ENCODE peak calls at places on chromosomes 13 and 19, in five cellular contexts. One of them, this sample, is unnamed.

GRCh38 chr13:60990032-60990733 is 425.5 kb downstream of the PCDH20 start:
- DNase-seq in activated T-helper 9 cell treated with anti-CD3 and anti-CD28 coated beads, Interleukin-2, amount 50 U/mL, for 16 hours: no peak
- DNase-seq in amniotic stem cell: no peak
- DNase-seq in DMS 273 treated with DMSO at 0.1 percent for 48 hours: no peak
- DNase-seq in stimulated activated CD4-positive, alpha-beta T cell treated with anti-CD3 and anti-CD28 coated beads, Interleukin-1b, Interleukin-23, amount 100 ng/mL, for 24 hours: no peak
- DNase-seq in this sample: no peak

GRCh38 chr19:4501005-4501591 is 17.2 kb downstream of the PLIN4 start:
- DNase-seq in activated T-helper 9 cell treated with anti-CD3 and anti-CD28 coated beads, Interleukin-2, amount 50 U/mL, for 16 hours: no peak
- DNase-seq in amniotic stem cell: no peak
- DNase-seq in DMS 273 treated with DMSO at 0.1 percent for 48 hours: no peak
- DNase-seq in stimulated activated CD4-positive, alpha-beta T cell treated with anti-CD3 and anti-CD28 coated beads, Interleukin-1b, Interleukin-23, amount 100 ng/mL, for 24 hours: no peak
- DNase-seq in this sample: no peak

GRCh38 chr13:29548722-29549446 is 46.6 kb downstream of the SLC7A1 start:
- DNase-seq in activated T-helper 9 cell treated with anti-CD3 and anti-CD28 coated beads, Interleukin-2, amount 50 U/mL, for 16 hours: no peak
- DNase-seq in amniotic stem cell: no peak
- DNase-seq in DMS 273 treated with DMSO at 0.1 percent for 48 hours: no peak
- DNase-seq in stimulated activated CD4-positive, alpha-beta T cell treated with anti-CD3 and anti-CD28 coated beads, Interleukin-1b, Interleukin-23, amount 100 ng/mL, for 24 hours: no peak
- DNase-seq in this sample: no peak

GRCh38 chr19:47109541-47110375 is 3.8 kb downstream of the ZC3H4 start:
- DNase-seq in activated T-helper 9 cell treated with anti-CD3 and anti-CD28 coated beads, Interleukin-2, amount 50 U/mL, for 16 hours: peak
- DNase-seq in amniotic stem cell: no peak
- DNase-seq in DMS 273 treated with DMSO at 0.1 percent for 48 hours: no peak
- DNase-seq in stimulated activated CD4-positive, alpha-beta T cell treated with anti-CD3 and anti-CD28 coated beads, Interleukin-1b, Interleukin-23, amount 100 ng/mL, for 24 hours: peak
- DNase-seq in this sample: no peak

GRCh38 chr19:39563408-39563807 is 23.4 kb upstream of the EID2 start:
- DNase-seq in activated T-helper 9 cell treated with anti-CD3 and anti-CD28 coated beads, Interleukin-2, amount 50 U/mL, for 16 hours: no peak
- DNase-seq in amniotic stem cell: no peak
- DNase-seq in DMS 273 treated with DMSO at 0.1 percent for 48 hours: no peak
- DNase-seq in stimulated activated CD4-positive, alpha-beta T cell treated with anti-CD3 and anti-CD28 coated beads, Interleukin-1b, Interleukin-23, amount 100 ng/mL, for 24 hours: no peak
- DNase-seq in this sample: no peak

GRCh38 chr13:42610623-42611022 is 36.7 kb downstream of the TNFSF11 start:
- DNase-seq in activated T-helper 9 cell treated with anti-CD3 and anti-CD28 coated beads, Interleukin-2, amount 50 U/mL, for 16 hours: no peak
- DNase-seq in amniotic stem cell: no peak
- DNase-seq in DMS 273 treated with DMSO at 0.1 percent for 48 hours: no peak
- DNase-seq in stimulated activated CD4-positive, alpha-beta T cell treated with anti-CD3 and anti-CD28 coated beads, Interleukin-1b, Interleukin-23, amount 100 ng/mL, for 24 hours: no peak
- DNase-seq in this sample: no peak

GRCh38 chr13:101332583-101332982 is 83.7 kb downstream of the NALCN start:
- DNase-seq in activated T-helper 9 cell treated with anti-CD3 and anti-CD28 coated beads, Interleukin-2, amount 50 U/mL, for 16 hours: no peak
- DNase-seq in amniotic stem cell: no peak
- DNase-seq in DMS 273 treated with DMSO at 0.1 percent for 48 hours: no peak
- DNase-seq in stimulated activated CD4-positive, alpha-beta T cell treated with anti-CD3 and anti-CD28 coated beads, Interleukin-1b, Interleukin-23, amount 100 ng/mL, for 24 hours: no peak
- DNase-seq in this sample: no peak

GRCh38 chr13:49731766-49732165 is 40.5 kb upstream of the EBPL start:
- DNase-seq in activated T-helper 9 cell treated with anti-CD3 and anti-CD28 coated beads, Interleukin-2, amount 50 U/mL, for 16 hours: no peak
- DNase-seq in amniotic stem cell: no peak
- DNase-seq in DMS 273 treated with DMSO at 0.1 percent for 48 hours: no peak
- DNase-seq in stimulated activated CD4-positive, alpha-beta T cell treated with anti-CD3 and anti-CD28 coated beads, Interleukin-1b, Interleukin-23, amount 100 ng/mL, for 24 hours: no peak
- DNase-seq in this sample: no peak

GRCh38 chr19:29520390-29520789 is 5.4 kb upstream of the VSTM2B start:
- DNase-seq in activated T-helper 9 cell treated with anti-CD3 and anti-CD28 coated beads, Interleukin-2, amount 50 U/mL, for 16 hours: no peak
- DNase-seq in amniotic stem cell: no peak
- DNase-seq in DMS 273 treated with DMSO at 0.1 percent for 48 hours: no peak
- DNase-seq in stimulated activated CD4-positive, alpha-beta T cell treated with anti-CD3 and anti-CD28 coated beads, Interleukin-1b, Interleukin-23, amount 100 ng/mL, for 24 hours: no peak
- DNase-seq in this sample: no peak

GRCh38 chr13:51105046-51105445 is 6.0 kb downstream of the C13orf42 start:
- DNase-seq in activated T-helper 9 cell treated with anti-CD3 and anti-CD28 coated beads, Interleukin-2, amount 50 U/mL, for 16 hours: no peak
- DNase-seq in amniotic stem cell: no peak
- DNase-seq in DMS 273 treated with DMSO at 0.1 percent for 48 hours: no peak
- DNase-seq in stimulated activated CD4-positive, alpha-beta T cell treated with anti-CD3 and anti-CD28 coated beads, Interleukin-1b, Interleukin-23, amount 100 ng/mL, for 24 hours: no peak
- DNase-seq in this sample: no peak

GRCh38 chr13:80577951-80578670 is 237.2 kb upstream of the SPRY2 start:
- DNase-seq in activated T-helper 9 cell treated with anti-CD3 and anti-CD28 coated beads, Interleukin-2, amount 50 U/mL, for 16 hours: no peak
- DNase-seq in amniotic stem cell: no peak
- DNase-seq in DMS 273 treated with DMSO at 0.1 percent for 48 hours: no peak
- DNase-seq in stimulated activated CD4-positive, alpha-beta T cell treated with anti-CD3 and anti-CD28 coated beads, Interleukin-1b, Interleukin-23, amount 100 ng/mL, for 24 hours: no peak
- DNase-seq in this sample: no peak

GRCh38 chr13:111612918-111613317 is 292.5 kb downstream of the TEX29 start:
- DNase-seq in activated T-helper 9 cell treated with anti-CD3 and anti-CD28 coated beads, Interleukin-2, amount 50 U/mL, for 16 hours: no peak
- DNase-seq in amniotic stem cell: no peak
- DNase-seq in DMS 273 treated with DMSO at 0.1 percent for 48 hours: no peak
- DNase-seq in stimulated activated CD4-positive, alpha-beta T cell treated with anti-CD3 and anti-CD28 coated beads, Interleukin-1b, Interleukin-23, amount 100 ng/mL, for 24 hours: no peak
- DNase-seq in this sample: no peak

GRCh38 chr13:85771856-85772255 is 27.4 kb downstream of the SLITRK6 start:
- DNase-seq in activated T-helper 9 cell treated with anti-CD3 and anti-CD28 coated beads, Interleukin-2, amount 50 U/mL, for 16 hours: no peak
- DNase-seq in amniotic stem cell: no peak
- DNase-seq in DMS 273 treated with DMSO at 0.1 percent for 48 hours: no peak
- DNase-seq in stimulated activated CD4-positive, alpha-beta T cell treated with anti-CD3 and anti-CD28 coated beads, Interleukin-1b, Interleukin-23, amount 100 ng/mL, for 24 hours: no peak
- DNase-seq in this sample: no peak

GRCh38 chr13:110114351-110114750 is 192.6 kb downstream of the COL4A1 start:
- DNase-seq in activated T-helper 9 cell treated with anti-CD3 and anti-CD28 coated beads, Interleukin-2, amount 50 U/mL, for 16 hours: no peak
- DNase-seq in amniotic stem cell: no peak
- DNase-seq in DMS 273 treated with DMSO at 0.1 percent for 48 hours: no peak
- DNase-seq in stimulated activated CD4-positive, alpha-beta T cell treated with anti-CD3 and anti-CD28 coated beads, Interleukin-1b, Interleukin-23, amount 100 ng/mL, for 24 hours: no peak
- DNase-seq in this sample: no peak

This sample was measured in NCI-H2171.